ENCODE peak calls at places on chromosomes 13 and 19, in six cellular contexts. One of them, this sample, is unnamed.

GRCh38 chr19:22901431-22902130 is 69.5 kb downstream of the ZNF723 start:
- DNase-seq in K562: no peak
- DNase-seq in SK-N-SH: peak; percentile 1
- DNase-seq in GM12878: no peak
- DNase-seq in H1: no peak
- DNase-seq in HepG2: no peak
- DNase-seq in this sample: no peak

GRCh38 chr19:7442423-7442822 is 46.4 kb downstream of the PEX11G start:
- DNase-seq in K562: no peak
- DNase-seq in SK-N-SH: no peak
- DNase-seq in HepG2: no peak
- DNase-seq in GM12878: no peak
- DNase-seq in H1: no peak
- DNase-seq in this sample: no peak

GRCh38 chr19:42965204-42965603 is 28.2 kb upstream of the PSG7 start:
- DNase-seq in HepG2: no peak
- DNase-seq in H1: no peak
- DNase-seq in GM12878: no peak
- DNase-seq in SK-N-SH: peak; percentile 0
- DNase-seq in K562: no peak
- DNase-seq in this sample: no peak

GRCh38 chr13:24997367-24997967 is 98.5 kb upstream of the PABPC3 start:
- DNase-seq in GM12878: no peak
- DNase-seq in H1: no peak
- DNase-seq in K562: peak; percentile 48
- DNase-seq in HepG2: peak; percentile 22
- DNase-seq in SK-N-SH: peak; percentile 29
- DNase-seq in this sample: no peak

GRCh38 chr19:33194527-33194883 is 375 bp downstream of the LRP3 start:
- DNase-seq in H1: no peak
- DNase-seq in GM12878: no peak
- DNase-seq in HepG2: no peak
- DNase-seq in K562: no peak
- DNase-seq in SK-N-SH: no peak
- DNase-seq in this sample: no peak

GRCh38 chr13:26266311-26266710 is 12.4 kb downstream of the CDK8 start:
- DNase-seq in SK-N-SH: no peak
- DNase-seq in H1: no peak
- DNase-seq in K562: no peak
- DNase-seq in HepG2: no peak
- DNase-seq in GM12878: no peak
- DNase-seq in this sample: no peak

GRCh38 chr13:66977156-66977555 is 253.0 kb downstream of the PCDH9 start:
- DNase-seq in K562: no peak
- DNase-seq in HepG2: no peak
- DNase-seq in GM12878: no peak
- DNase-seq in SK-N-SH: no peak
- DNase-seq in H1: no peak
- DNase-seq in this sample: no peak

GRCh38 chr19:39746836-39747529 is 9.2 kb upstream of the CLC start:
- DNase-seq in K562: no peak
- DNase-seq in GM12878: no peak
- DNase-seq in SK-N-SH: no peak
- DNase-seq in HepG2: no peak
- DNase-seq in H1: no peak
- DNase-seq in this sample: no peak

GRCh38 chr19:51686171-51686570 is 7.0 kb upstream of the SPACA6 start:
- DNase-seq in K562: no peak
- DNase-seq in SK-N-SH: no peak
- DNase-seq in GM12878: no peak
- DNase-seq in HepG2: no peak
- DNase-seq in H1: no peak
- DNase-seq in this sample: no peak

GRCh38 chr13:20767309-20767943 is 6.3 kb downstream of the EEF1AKMT1 start:
- DNase-seq in H1: no peak
- DNase-seq in HepG2: no peak
- DNase-seq in SK-N-SH: no peak
- DNase-seq in GM12878: no peak
- DNase-seq in K562: no peak
- DNase-seq in this sample: no peak

GRCh38 chr19:6610934-6611370 is 20.0 kb upstream of the CD70 start:
- DNase-seq in SK-N-SH: no peak
- DNase-seq in GM12878: no peak
- DNase-seq in K562: no peak
- DNase-seq in HepG2: no peak
- DNase-seq in H1: no peak
- DNase-seq in this sample: no peak

GRCh38 chr13:49821216-49821820 is 28.8 kb upstream of the KPNA3 start:
- DNase-seq in K562: peak; percentile 29
- DNase-seq in HepG2: no peak
- DNase-seq in GM12878: no peak
- DNase-seq in SK-N-SH: no peak
- DNase-seq in H1: no peak
- DNase-seq in this sample: no peak

GRCh38 chr13:20495087-20496023 is 30.3 kb downstream of the CRYL1 start:
- DNase-seq in K562: peak; percentile 57
- DNase-seq in H1: peak; percentile 68
- DNase-seq in GM12878: peak; percentile 40
- DNase-seq in SK-N-SH: peak; percentile 74
- DNase-seq in HepG2: peak; percentile 66
- DNase-seq in this sample: peak; percentile 53

GRCh38 chr13:27425151-27425917 is 915 bp downstream of the GTF3A start:
- DNase-seq in K562: no peak
- DNase-seq in SK-N-SH: no peak
- DNase-seq in HepG2: no peak
- DNase-seq in GM12878: no peak
- DNase-seq in H1: peak; percentile 47
- DNase-seq in this sample: no peak

GRCh38 chr13:52599037-52599852 is 43.0 kb upstream of the HNRNPA1L2 start:
- DNase-seq in H1: no peak
- DNase-seq in SK-N-SH: no peak
- DNase-seq in K562: no peak
- DNase-seq in HepG2: no peak
- DNase-seq in GM12878: no peak
- DNase-seq in this sample: peak; percentile 31

GRCh38 chr19:10503002-10503789 is at the start of gene KEAP1:
- DNase-seq in SK-N-SH: peak; percentile 84
- DNase-seq in K562: peak; percentile 71
- DNase-seq in GM12878: no peak
- DNase-seq in H1: peak; percentile 82
- DNase-seq in HepG2: peak; percentile 18
- DNase-seq in this sample: no peak

GRCh38 chr19:5001547-5002131 is 32.7 kb downstream of the KDM4B start:
- DNase-seq in GM12878: no peak
- DNase-seq in H1: no peak
- DNase-seq in SK-N-SH: peak; percentile 69
- DNase-seq in HepG2: peak; percentile 58
- DNase-seq in K562: peak; percentile 69
- DNase-seq in this sample: peak; percentile 76
- TF ChIP-seq JUND in GM12878: no peak
- TF ChIP-seq JUND in H1: no peak
- TF ChIP-seq JUND in SK-N-SH: no peak
- TF ChIP-seq JUND in HepG2: no peak
- TF ChIP-seq JUND in K562: no peak
- TF ChIP-seq JUND in this sample: no peak

GRCh38 chr19:15843186-15843585 is 27.7 kb upstream of the OR10H1 start:
- DNase-seq in SK-N-SH: no peak
- DNase-seq in HepG2: no peak
- DNase-seq in K562: no peak
- DNase-seq in H1: no peak
- DNase-seq in GM12878: no peak
- DNase-seq in this sample: no peak
- TF ChIP-seq JUND in SK-N-SH: no peak
- TF ChIP-seq JUND in HepG2: no peak
- TF ChIP-seq JUND in K562: no peak
- TF ChIP-seq JUND in H1: no peak
- TF ChIP-seq JUND in GM12878: no peak
- TF ChIP-seq JUND in this sample: no peak

DNA sequence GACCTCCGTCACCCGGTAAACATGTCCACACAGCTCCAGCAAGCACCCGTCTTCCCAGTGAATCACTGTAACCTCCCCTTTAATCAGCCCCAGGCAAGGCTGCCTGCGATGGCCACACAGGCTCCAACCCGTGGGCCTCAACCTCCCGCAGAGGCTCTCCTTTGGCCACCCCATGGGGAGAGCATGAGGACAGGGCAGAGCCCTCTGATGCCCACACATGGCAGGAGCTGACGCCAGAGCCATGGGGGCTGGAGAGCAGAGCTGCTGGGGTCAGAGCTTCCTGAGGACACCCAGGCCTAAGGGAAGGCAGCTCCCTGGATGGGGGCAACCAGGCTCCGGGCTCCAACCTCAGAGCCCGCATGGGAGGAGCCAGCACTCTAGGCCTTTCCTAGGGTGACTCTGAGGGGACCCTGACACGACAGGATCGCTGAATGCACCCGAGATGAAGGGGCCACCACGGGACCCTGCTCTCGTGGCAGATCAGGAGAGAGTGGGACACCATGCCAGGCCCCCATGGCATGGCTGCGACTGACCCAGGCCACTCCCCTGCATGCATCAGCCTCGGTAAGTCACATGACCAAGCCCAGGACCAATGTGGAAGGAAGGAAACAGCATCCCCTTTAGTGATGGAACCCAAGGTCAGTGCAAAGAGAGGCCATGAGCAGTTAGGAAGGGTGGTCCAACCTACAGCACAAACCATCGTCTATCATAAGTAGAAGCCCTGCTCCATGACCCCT is 9.0 kb upstream of the CEACAM5 start:
- DNase-seq in HepG2: no peak
- DNase-seq in SK-N-SH: no peak
- DNase-seq in GM12878: no peak
- DNase-seq in H1: no peak
- DNase-seq in K562: no peak
- DNase-seq in this sample: no peak
- TF ChIP-seq JUND in HepG2: no peak
- TF ChIP-seq JUND in SK-N-SH: no peak
- TF ChIP-seq JUND in GM12878: no peak
- TF ChIP-seq JUND in H1: no peak
- TF ChIP-seq JUND in K562: no peak
- TF ChIP-seq JUND in this sample: no peak

GRCh38 chr19:48872182-48872883 is at the start of gene PPP1R15A:
- DNase-seq in H1: peak; percentile 100
- DNase-seq in SK-N-SH: peak; percentile 97
- DNase-seq in GM12878: peak; percentile 97
- DNase-seq in HepG2: peak; percentile 95
- DNase-seq in K562: peak; percentile 99
- DNase-seq in this sample: peak; percentile 96

GRCh38 chr19:48877900-48878218 is 5.6 kb downstream of the PPP1R15A start:
- DNase-seq in SK-N-SH: no peak
- DNase-seq in GM12878: no peak
- DNase-seq in HepG2: no peak
- DNase-seq in H1: no peak
- DNase-seq in K562: no peak
- DNase-seq in this sample: no peak

GRCh38 chr19:48873476-48874308 is 1.5 kb downstream of the PPP1R15A start:
- DNase-seq in H1: no peak
- DNase-seq in SK-N-SH: no peak
- DNase-seq in K562: peak; percentile 98
- DNase-seq in HepG2: no peak
- DNase-seq in GM12878: no peak
- DNase-seq in this sample: no peak

GRCh38 chr19:48872884-48873475 is 759 bp downstream of the PPP1R15A start:
- DNase-seq in HepG2: peak; percentile 93
- DNase-seq in SK-N-SH: peak; percentile 78
- DNase-seq in GM12878: peak; percentile 77
- DNase-seq in H1: peak; percentile 72
- DNase-seq in K562: peak; percentile 95
- DNase-seq in this sample: peak; percentile 86

GRCh38 chr19:48874309-48875135 is 2.3 kb downstream of the PPP1R15A start:
- DNase-seq in H1: no peak
- DNase-seq in K562: peak; percentile 77
- DNase-seq in SK-N-SH: no peak
- DNase-seq in GM12878: no peak
- DNase-seq in HepG2: no peak
- DNase-seq in this sample: no peak
- TF ChIP-seq JUND in H1: no peak
- TF ChIP-seq JUND in K562: peak; percentile 79
- TF ChIP-seq JUND in SK-N-SH: no peak
- TF ChIP-seq JUND in GM12878: no peak
- TF ChIP-seq JUND in HepG2: no peak
- TF ChIP-seq JUND in this sample: no peak

GRCh38 chr13:104314321-104314720 is 1248.1 kb upstream of the SLC10A2 start:
- DNase-seq in H1: no peak
- DNase-seq in HepG2: no peak
- DNase-seq in GM12878: no peak
- DNase-seq in K562: no peak
- DNase-seq in SK-N-SH: no peak
- DNase-seq in this sample: no peak

GRCh38 chr13:104310861-104311260 is 1244.6 kb upstream of the SLC10A2 start:
- DNase-seq in HepG2: no peak
- DNase-seq in K562: no peak
- DNase-seq in GM12878: no peak
- DNase-seq in H1: no peak
- DNase-seq in SK-N-SH: no peak
- DNase-seq in this sample: no peak

GRCh38 chr13:104318121-104318520 is 1251.9 kb upstream of the SLC10A2 start:
- DNase-seq in HepG2: no peak
- DNase-seq in H1: no peak
- DNase-seq in K562: no peak
- DNase-seq in SK-N-SH: peak; percentile 49
- DNase-seq in GM12878: no peak
- DNase-seq in this sample: peak; percentile 54

GRCh38 chr13:104315606-104316005 is 1249.4 kb upstream of the SLC10A2 start:
- DNase-seq in K562: no peak
- DNase-seq in HepG2: peak; percentile 1
- DNase-seq in GM12878: no peak
- DNase-seq in SK-N-SH: no peak
- DNase-seq in H1: no peak
- DNase-seq in this sample: no peak

GRCh38 chr13:104314926-104315535 is 1248.8 kb upstream of the SLC10A2 start:
- DNase-seq in HepG2: no peak
- DNase-seq in K562: no peak
- DNase-seq in H1: no peak
- DNase-seq in SK-N-SH: no peak
- DNase-seq in GM12878: no peak
- DNase-seq in this sample: no peak
- TF ChIP-seq JUND in HepG2: no peak
- TF ChIP-seq JUND in K562: no peak
- TF ChIP-seq JUND in H1: no peak
- TF ChIP-seq JUND in SK-N-SH: no peak
- TF ChIP-seq JUND in GM12878: no peak
- TF ChIP-seq JUND in this sample: no peak

This sample was measured in T47D.